ENCODE peak calls at places on chromosomes 2 and 18, in five cellular contexts. X is SK-N-SH, M is IMR-90, K is HCT116, O is astrocyte. P is an unnamed sample.

GRCh38 chr2:182302174-182302573 is 124.7 kb downstream of the PDE1A start:
- DNase-seq in O (peak), K (no peak), M (peak), X (no peak), P (peak)

GRCh38 chr2:49255325-49256023 is 101.2 kb upstream of the FSHR start:
- DNase-seq in O (no peak), K (no peak), X (peak), M (no peak), P (no peak)

GRCh38 chr2:175436076-175436475 is 254.6 kb upstream of the ATP5MC3 start:
- DNase-seq in K (no peak), X (no peak), O (no peak), M (no peak), P (no peak)

GRCh38 chr2:21372654-21373053 is 248.9 kb downstream of the TDRD15 start:
- DNase-seq in O (no peak), K (no peak), X (peak), M (peak), P (no peak)

GRCh38 chr2:240169486-240170353 is 29.3 kb upstream of the OTOS start:
- DNase-seq in X (no peak), K (no peak), O (no peak), M (no peak), P (peak)

GRCh38 chr2:44937688-44938240 is 3.7 kb upstream of the SIX3 start:
- DNase-seq in K (peak), O (no peak), X (peak), M (no peak), P (peak)

GRCh38 chr2:234308814-234309195 is 188.1 kb downstream of the ARL4C start:
- DNase-seq in K (no peak), M (peak), X (no peak), O (peak), P (peak)

GRCh38 chr2:43469094-43469493 is 126.7 kb downstream of the THADA start:
- DNase-seq in X (no peak), K (no peak), M (no peak), O (no peak), P (no peak)

GRCh38 chr2:55000335-55000734 is 49.9 kb downstream of the RTN4 start:
- DNase-seq in M (no peak), X (no peak), O (no peak), K (no peak), P (no peak)

GRCh38 chr18:52694804-52695203 is 354.8 kb downstream of the DCC start:
- DNase-seq in M (no peak), O (no peak), X (peak), K (no peak), P (no peak)

GRCh38 chr2:181158453-181158852 is 178.0 kb downstream of the UBE2E3 start:
- DNase-seq in K (no peak), O (no peak), M (peak), X (no peak), P (no peak)

GRCh38 chr18:10010611-10011015 is 96.8 kb downstream of the VAPA start:
- DNase-seq in M (peak), X (no peak), K (no peak), O (peak), P (peak)

DNA sequence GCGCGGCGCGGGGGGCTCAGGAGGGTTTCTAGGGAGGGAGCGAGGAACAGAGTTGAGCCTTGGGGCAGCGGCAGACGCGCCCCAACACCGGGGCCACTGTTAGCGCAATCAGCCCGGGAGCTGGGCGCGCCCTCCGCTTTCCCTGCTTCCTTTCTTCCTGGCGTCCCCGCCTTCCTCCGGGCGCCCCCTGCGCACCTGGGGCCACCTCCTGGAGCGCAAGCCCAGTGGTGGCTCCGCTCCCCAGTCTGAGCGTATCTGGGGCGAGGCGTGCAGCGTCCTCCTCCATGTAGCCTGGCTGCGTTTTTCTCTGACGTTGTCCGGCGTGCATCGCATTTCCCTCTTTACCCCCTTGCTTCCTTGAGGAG is 5.2 kb downstream of the PROC start:
- DNase-seq in X (peak), M (no peak), O (no peak), K (no peak), P (peak)
- H3K4me2 ChIP-seq in X (peak), M (peak), O (peak), K (peak), P (peak)

DNA sequence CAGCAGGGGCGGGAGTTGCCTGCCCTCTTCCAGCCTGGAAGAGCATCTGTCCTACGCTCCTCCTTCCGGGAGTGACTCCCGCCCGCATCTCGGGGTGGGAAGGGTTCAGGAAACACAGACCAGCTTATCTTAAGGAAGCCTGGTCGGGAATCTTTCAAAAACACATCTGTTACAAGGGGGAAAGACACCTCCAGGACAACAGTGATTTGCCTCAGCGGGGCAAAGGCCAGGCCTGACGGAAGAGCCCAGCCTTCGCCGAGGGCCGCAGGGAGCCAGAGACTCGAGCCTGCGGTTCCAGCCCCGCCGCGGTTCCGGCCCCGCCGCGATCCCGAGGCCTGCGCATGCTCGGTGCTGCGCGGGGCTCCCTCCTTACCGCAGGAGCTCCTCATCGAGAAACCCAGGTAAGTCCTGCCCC is 38.1 kb upstream of the TGIF1 start:
- DNase-seq in X (no peak), O (no peak), K (no peak), M (no peak), P (peak)
- H3K4me3 ChIP-seq in X (no peak), O (no peak), K (no peak), M (peak), P (peak)

GRCh38 chr18:6557470-6558245 is 142.9 kb upstream of the L3MBTL4 start:
- DNase-seq in M (no peak), X (peak), K (no peak), O (no peak), P (no peak)

GRCh38 chr18:6558770-6559169 is 144.1 kb upstream of the L3MBTL4 start:
- DNase-seq in X (no peak), M (no peak), K (no peak), O (no peak), P (no peak)

GRCh38 chr18:6561029-6561861 is 146.5 kb upstream of the L3MBTL4 start:
- DNase-seq in M (peak), X (no peak), O (no peak), K (no peak), P (no peak)

GRCh38 chr18:6553234-6553900 is 138.7 kb upstream of the L3MBTL4 start:
- DNase-seq in M (peak), X (no peak), O (no peak), K (no peak), P (no peak)

GRCh38 chr18:6557052-6557451 is 142.3 kb upstream of the L3MBTL4 start:
- DNase-seq in M (no peak), O (no peak), X (peak), K (no peak), P (no peak)
- H3K4me2 ChIP-seq in M (no peak), O (no peak), X (no peak), K (no peak), P (no peak)

GRCh38 chr2:159064446-159065301 is 96.2 kb downstream of the TANC1 start:
- DNase-seq in O (peak), X (peak), M (peak), K (no peak), P (no peak)
- H3K4me3 ChIP-seq in O (no peak), X (no peak), M (no peak), K (no peak), P (no peak)

GRCh38 chr2:37156071-37156856 is 516 bp downstream of the EIF2AK2 start:
- DNase-seq in K (peak), O (peak), M (peak), X (peak), P (peak)
- H3K4me2 ChIP-seq in K (peak), O (peak), M (peak), X (peak), P (peak)

GRCh38 chr2:126663184-126663963 is 7.4 kb downstream of the GYPC start:
- DNase-seq in K (no peak), X (no peak), M (no peak), O (no peak), P (no peak)
- H3K4me3 ChIP-seq in K (no peak), X (no peak), M (no peak), O (no peak), P (no peak)

GRCh38 chr18:22670914-22671313 is 253.2 kb upstream of the CTAGE1 start:
- DNase-seq in K (no peak), O (no peak), M (peak), X (no peak), P (no peak)
- H3K4me2 ChIP-seq in K (no peak), O (no peak), M (no peak), X (peak), P (no peak)

GRCh38 chr2:136750065-136750464 is 15.3 kb upstream of the THSD7B start:
- DNase-seq in M (no peak), O (no peak), X (no peak), K (no peak), P (no peak)
- H3K4me3 ChIP-seq in M (no peak), O (no peak), X (no peak), K (no peak), P (no peak)